ENCODE peak calls at places on chromosomes 13 and 19, in nine cellular contexts. P, E, Q, K, J, V, M, W and S are unnamed samples.
A peak's percentile ranks its signal among the peaks of the same experiment; 100 is the strongest.

GRCh38 chr19:50536662-50537305 is 23.1 kb upstream of the ASPDH start:
- DNase-seq in Q (no peak), P (no peak), K (no peak), W (no peak), E (no peak), J (no peak), M (no peak), V (no peak), S (no peak)

GRCh38 chr13:111531505-111531904 is 211.1 kb downstream of the TEX29 start:
- DNase-seq in W (no peak), K (peak; percentile 3), M (no peak), Q (no peak), J (no peak), V (no peak), P (no peak), E (no peak), S (peak; percentile 1)

GRCh38 chr19:42466521-42467436 is 24.0 kb upstream of the CXCL17 start:
- DNase-seq in Q (no peak), J (no peak), E (no peak), V (no peak), M (no peak), P (no peak), W (no peak), K (no peak), S (no peak)

GRCh38 chr19:7294571-7295212 is 478 bp upstream of the INSR start:
- DNase-seq in Q (no peak), M (peak; percentile 32), K (peak; percentile 32), P (peak; percentile 38), W (peak; percentile 82), V (peak; percentile 78), E (peak; percentile 53), J (peak; percentile 82), S (peak; percentile 54)

GRCh38 chr13:44171151-44171550 is 202.5 kb upstream of the SERP2 start:
- DNase-seq in P (no peak), Q (no peak), W (no peak), J (no peak), V (no peak), E (no peak), K (no peak), M (no peak), S (no peak)

GRCh38 chr19:3599776-3600183 is 6.9 kb downstream of the TBXA2R start:
- DNase-seq in E (no peak), W (no peak), P (no peak), J (no peak), V (no peak), Q (no peak), K (no peak), M (no peak), S (no peak)

GRCh38 chr19:54084410-54084809 is 3.2 kb upstream of the TARM1 start:
- DNase-seq in M (no peak), W (no peak), P (no peak), V (no peak), E (no peak), K (no peak), Q (no peak), J (no peak), S (no peak)

GRCh38 chr19:12868540-12869112 is 12.6 kb downstream of the DNASE2 start:
- DNase-seq in V (no peak), P (peak; percentile 44), Q (no peak), E (no peak), K (no peak), M (no peak), J (peak; percentile 46), W (no peak), S (peak; percentile 36)

GRCh38 chr13:97422118-97423054 is 11.6 kb upstream of the RAP2A start:
- DNase-seq in M (no peak), P (no peak), W (no peak), K (peak; percentile 51), Q (no peak), V (no peak), E (no peak), J (no peak), S (no peak)

GRCh38 chr13:98752111-98752941 is at the start of gene SLC15A1:
- DNase-seq in J (peak; percentile 74), K (no peak), W (no peak), P (no peak), Q (no peak), E (peak; percentile 49), V (no peak), M (peak; percentile 8), S (no peak)

GRCh38 chr13:86174632-86175031 is 375.4 kb upstream of the SLITRK6 start:
- DNase-seq in W (no peak), M (no peak), P (no peak), V (no peak), J (no peak), K (no peak), E (no peak), Q (no peak), S (no peak)

GRCh38 chr19:51564791-51565190 is 6.3 kb upstream of the ZNF175 start:
- DNase-seq in E (no peak), W (no peak), M (no peak), K (no peak), Q (no peak), P (no peak), V (no peak), J (no peak), S (no peak)

GRCh38 chr19:46737761-46738171 is 8.1 kb upstream of the FKRP start:
- DNase-seq in Q (no peak), W (no peak), E (no peak), P (no peak), M (no peak), J (no peak), V (no peak), K (no peak), S (no peak)

GRCh38 chr19:15372470-15372869 is 7.1 kb downstream of the AKAP8 start:
- DNase-seq in P (peak; percentile 24), J (no peak), Q (no peak), K (no peak), M (no peak), V (no peak), W (no peak), E (no peak), S (no peak)

GRCh38 chr19:37329686-37330085 is 41.2 kb upstream of the ZNF527 start:
- DNase-seq in P (no peak), E (no peak), J (peak; percentile 10), V (no peak), Q (no peak), M (no peak), K (peak; percentile 21), W (no peak), S (peak; percentile 20)
- TF ChIP-seq CTCF in P (no peak), E (no peak), J (peak; percentile 2), V (no peak), Q (peak; percentile 9), M (peak; percentile 44), K (peak; percentile 20), W (no peak), S (peak; percentile 26)

GRCh38 chr19:1269065-1269477 is at the start of gene CIRBP:
- DNase-seq in P (peak; percentile 100), Q (peak; percentile 98), J (peak; percentile 99), E (peak; percentile 100), W (peak; percentile 100), K (peak; percentile 98), V (peak; percentile 100), M (peak; percentile 99), S (peak; percentile 99)

GRCh38 chr19:1268392-1269064 is 604 bp upstream of the CIRBP start:
- DNase-seq in K (no peak), P (no peak), M (no peak), W (no peak), J (no peak), V (no peak), E (no peak), Q (no peak), S (no peak)

GRCh38 chr19:1270168-1270853 is 1.2 kb downstream of the CIRBP start:
- DNase-seq in J (no peak), K (no peak), W (no peak), V (no peak), E (no peak), P (no peak), Q (no peak), M (no peak), S (peak; percentile 69)

GRCh38 chr19:1270854-1271527 is 1.9 kb downstream of the CIRBP start:
- DNase-seq in M (no peak), K (no peak), V (no peak), E (no peak), P (no peak), W (no peak), Q (no peak), J (no peak), S (no peak)

GRCh38 chr19:1269478-1270167 is 491 bp downstream of the CIRBP start:
- DNase-seq in W (peak; percentile 90), V (peak; percentile 86), J (peak; percentile 89), P (peak; percentile 88), M (peak; percentile 82), K (peak; percentile 95), Q (no peak), E (peak; percentile 86), S (peak; percentile 78)
- TF ChIP-seq CTCF in W (no peak), V (no peak), J (no peak), P (no peak), M (no peak), K (no peak), Q (no peak), E (no peak), S (no peak)

DNA sequence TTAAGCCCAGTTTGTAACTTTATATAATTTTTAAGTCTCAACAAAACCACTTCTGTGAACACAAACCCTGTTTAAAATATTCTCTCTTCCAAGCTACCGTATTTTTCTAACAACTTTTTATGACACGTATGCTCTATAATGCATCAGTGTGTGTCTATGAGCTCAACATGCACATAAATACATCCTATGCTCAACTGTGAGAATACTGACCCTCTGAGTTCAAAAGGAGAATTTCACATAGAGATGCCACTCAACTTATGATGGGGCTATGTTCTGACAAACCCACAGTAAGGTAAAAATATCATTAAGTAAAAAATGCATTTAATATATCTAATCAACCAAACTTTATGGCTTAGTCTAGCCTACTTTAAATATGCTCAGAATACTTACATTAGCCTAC is 1139.7 kb upstream of the SPRY2 start:
- DNase-seq in K (no peak), M (no peak), J (no peak), W (no peak), E (no peak), P (no peak), Q (no peak), V (no peak), S (no peak)
- TF ChIP-seq CTCF in K (no peak), M (peak; percentile 30), J (peak; percentile 33), W (no peak), E (no peak), P (no peak), Q (no peak), V (no peak), S (no peak)

GRCh38 chr13:73521291-73521626 is 462.5 kb downstream of the KLF5 start:
- DNase-seq in V (no peak), P (peak; percentile 4), J (no peak), E (no peak), Q (no peak), M (no peak), K (no peak), W (peak; percentile 26), S (no peak)

GRCh38 chr13:73522937-73523336 is 464.1 kb downstream of the KLF5 start:
- DNase-seq in M (no peak), P (no peak), W (no peak), J (no peak), V (no peak), Q (no peak), E (no peak), K (no peak), S (no peak)

GRCh38 chr13:73520566-73521290 is 461.9 kb downstream of the KLF5 start:
- DNase-seq in W (no peak), J (no peak), K (no peak), M (no peak), Q (no peak), E (no peak), P (peak; percentile 4), V (no peak), S (no peak)

GRCh38 chr13:73521970-73522549 is 463.3 kb downstream of the KLF5 start:
- DNase-seq in Q (no peak), E (no peak), P (no peak), K (peak; percentile 34), V (no peak), J (no peak), M (no peak), W (no peak), S (no peak)

GRCh38 chr13:73519720-73520119 is 460.9 kb downstream of the KLF5 start:
- DNase-seq in V (no peak), K (no peak), P (no peak), J (no peak), E (no peak), W (no peak), Q (no peak), M (no peak), S (no peak)
- TF ChIP-seq CTCF in V (no peak), K (no peak), P (no peak), J (no peak), E (no peak), W (no peak), Q (no peak), M (no peak), S (no peak)